ENCODE peak calls at places on chromosomes 1 and 21, in eight cellular contexts. T is fibroblast of lung, I is MM.1S, V is cardiac fibroblast, D is AG10803, S is B cell, Q is foreskin fibroblast, M is Peyer's patch. W is an unnamed sample.
A peak's percentile ranks its signal among the peaks of the same experiment; 100 is the strongest.

GRCh38 chr1:7341145-7341900 is 429.8 kb upstream of the VAMP3 start:
- DNase-seq in T (peak; percentile 53), I (no peak), V (peak; percentile 38), D (no peak), S (no peak), Q (peak; percentile 14), M (peak; percentile 55), W (no peak)

GRCh38 chr1:160726498-160727391 is 12.3 kb upstream of the SLAMF7 start:
- DNase-seq in T (peak; percentile 44), I (peak; percentile 91), V (peak; percentile 90), D (peak; percentile 45), S (peak; percentile 76), Q (peak; percentile 10), M (peak; percentile 82), W (peak; percentile 58)

GRCh38 chr1:157163273-157164127 is 25.3 kb upstream of the ETV3 start:
- DNase-seq in T (peak; percentile 44), I (peak; percentile 87), V (peak; percentile 62), D (peak; percentile 38), S (peak; percentile 73), Q (peak; percentile 18), M (peak; percentile 90), W (peak; percentile 73)

GRCh38 chr1:229344139-229344538 is 1.3 kb upstream of the CCSAP start:
- DNase-seq in T (no peak), I (no peak), V (no peak), D (no peak), S (no peak), Q (no peak), M (no peak), W (no peak)

GRCh38 chr21:34545079-34545884 is 33.3 kb upstream of the KCNE1 start:
- DNase-seq in T (peak; percentile 89), I (peak; percentile 81), V (peak; percentile 81), D (peak; percentile 92), S (peak; percentile 65), Q (peak; percentile 60), M (no peak), W (peak; percentile 78)

GRCh38 chr1:59580257-59580656 is 234.5 kb upstream of the HOOK1 start:
- DNase-seq in T (no peak), I (peak; percentile 17), V (no peak), D (no peak), S (no peak), Q (no peak), M (no peak), W (no peak)

GRCh38 chr1:24047101-24047459 is 64.9 kb downstream of the MYOM3 start:
- DNase-seq in T (peak; percentile 70), I (no peak), V (peak; percentile 73), D (peak; percentile 74), S (no peak), Q (peak; percentile 47), M (peak; percentile 60), W (no peak)

GRCh38 chr1:44089371-44090070 is 29.1 kb upstream of the KLF17 start:
- DNase-seq in T (no peak), I (no peak), V (no peak), D (no peak), S (no peak), Q (no peak), M (no peak), W (no peak)

GRCh38 chr1:203590559-203590958 is 36.1 kb upstream of the ATP2B4 start:
- DNase-seq in T (no peak), I (no peak), V (peak; percentile 69), D (peak; percentile 27), S (no peak), Q (no peak), M (no peak), W (no peak)

GRCh38 chr1:205792946-205793673 is 17.8 kb upstream of the RAB29 start:
- DNase-seq in T (no peak), I (no peak), V (no peak), D (no peak), S (no peak), Q (no peak), M (no peak), W (no peak)
- TF ChIP-seq CTCF in T (no peak), I (no peak), V (no peak), D (no peak), S (no peak), Q (no peak), M (no peak), W (no peak)

GRCh38 chr1:39450956-39451601 is 40.4 kb upstream of the BMP8A start:
- DNase-seq in T (peak; percentile 75), I (no peak), V (peak; percentile 90), D (peak; percentile 78), S (no peak), Q (no peak), M (no peak), W (no peak)
- TF ChIP-seq CTCF in T (no peak), I (no peak), V (no peak), D (no peak), S (no peak), Q (no peak), M (no peak), W (no peak)

GRCh38 chr1:32073387-32074229 is 869 bp downstream of the TMEM39B start:
- DNase-seq in T (no peak), I (no peak), V (no peak), D (no peak), S (no peak), Q (no peak), M (no peak), W (no peak)
- TF ChIP-seq CTCF in T (peak; percentile 28), I (no peak), V (peak; percentile 20), D (peak; percentile 32), S (peak; percentile 24), Q (no peak), M (no peak), W (no peak)

DNA sequence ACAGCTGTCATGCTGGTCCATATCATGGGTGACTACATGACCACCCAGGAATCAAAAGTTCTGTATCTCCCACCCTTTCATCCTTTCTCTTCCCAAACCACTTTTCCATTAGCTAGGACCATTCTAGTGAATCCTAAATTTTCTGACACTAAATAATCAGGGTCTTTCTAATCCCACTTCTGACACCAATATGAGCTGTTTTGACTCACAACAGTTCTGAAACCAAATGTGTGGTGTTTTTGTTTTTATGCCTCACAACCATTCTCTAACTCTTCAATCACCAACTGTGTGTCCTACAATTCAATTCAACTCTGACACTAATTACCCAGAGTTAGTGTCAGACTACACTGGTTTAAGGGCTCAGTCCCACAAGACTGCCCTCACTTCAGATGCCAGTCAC is 63.9 kb downstream of the SMYD2 start:
- DNase-seq in T (no peak), I (no peak), V (no peak), D (no peak), S (no peak), Q (no peak), M (no peak), W (no peak)
- TF ChIP-seq CTCF in T (no peak), I (no peak), V (no peak), D (no peak), S (no peak), Q (no peak), M (no peak), W (no peak)

GRCh38 chr21:29299046-29299905 is 554 bp downstream of the BACH1 start:
- DNase-seq in T (peak; percentile 59), I (peak; percentile 55), V (peak; percentile 66), D (peak; percentile 46), S (peak; percentile 63), Q (peak; percentile 62), M (peak; percentile 83), W (no peak)

GRCh38 chr21:29299906-29300546 is 1.3 kb downstream of the BACH1 start:
- DNase-seq in T (peak; percentile 92), I (peak; percentile 79), V (peak; percentile 91), D (peak; percentile 97), S (peak; percentile 92), Q (peak; percentile 97), M (peak; percentile 80), W (peak; percentile 77)

GRCh38 chr21:29296452-29296851 is 2.3 kb upstream of the BACH1 start:
- DNase-seq in T (no peak), I (peak; percentile 77), V (no peak), D (no peak), S (no peak), Q (no peak), M (no peak), W (no peak)

GRCh38 chr21:29297483-29298347 is 1.0 kb upstream of the BACH1 start:
- DNase-seq in T (no peak), I (no peak), V (no peak), D (no peak), S (no peak), Q (no peak), M (no peak), W (no peak)

GRCh38 chr21:29298348-29299045 is at the start of gene BACH1:
- DNase-seq in T (peak; percentile 91), I (peak; percentile 93), V (peak; percentile 95), D (peak; percentile 90), S (peak; percentile 86), Q (peak; percentile 95), M (peak; percentile 95), W (peak; percentile 96)
- TF ChIP-seq CTCF in T (peak; percentile 7), I (peak; percentile 25), V (no peak), D (no peak), S (peak; percentile 46), Q (peak; percentile 5), M (peak; percentile 62), W (peak; percentile 37)

GRCh38 chr1:8373547-8374270 is 55.8 kb downstream of the SLC45A1 start:
- DNase-seq in T (peak; percentile 78), I (no peak), V (peak; percentile 84), D (peak; percentile 76), S (no peak), Q (peak; percentile 81), M (no peak), W (no peak)
- TF ChIP-seq CTCF in T (no peak), I (no peak), V (no peak), D (no peak), S (no peak), Q (no peak), M (no peak), W (no peak)